ENCODE peak calls at places on chromosomes 3 and 15, in seven cellular contexts. One of them, this sample, is unnamed.

GRCh38 chr3:159732172-159733111 is 256.2 kb upstream of the IL12A start:
- DNase-seq in CD4-positive, alpha-beta T cell: no peak
- DNase-seq in dorsolateral prefrontal cortex: no peak
- DNase-seq in psoas muscle: no peak
- DNase-seq in neuronal stem cell: peak
- DNase-seq in heart right ventricle: no peak
- DNase-seq in colonic mucosa: no peak
- DNase-seq in this sample: no peak

GRCh38 chr15:40340038-40340739 is 550 bp downstream of the CCDC9B start:
- DNase-seq in neuronal stem cell: no peak
- DNase-seq in CD4-positive, alpha-beta T cell: no peak
- DNase-seq in heart right ventricle: peak
- DNase-seq in colonic mucosa: peak
- DNase-seq in dorsolateral prefrontal cortex: no peak
- DNase-seq in psoas muscle: peak
- DNase-seq in this sample: peak

GRCh38 chr15:23686466-23687142 is 501 bp downstream of the NDN start:
- DNase-seq in colonic mucosa: peak
- DNase-seq in heart right ventricle: no peak
- DNase-seq in psoas muscle: no peak
- DNase-seq in neuronal stem cell: no peak
- DNase-seq in CD4-positive, alpha-beta T cell: no peak
- DNase-seq in dorsolateral prefrontal cortex: no peak
- DNase-seq in this sample: no peak

GRCh38 chr15:79680721-79681120 is 216.1 kb downstream of the MTHFS start:
- DNase-seq in CD4-positive, alpha-beta T cell: no peak
- DNase-seq in neuronal stem cell: peak
- DNase-seq in heart right ventricle: no peak
- DNase-seq in colonic mucosa: no peak
- DNase-seq in dorsolateral prefrontal cortex: no peak
- DNase-seq in psoas muscle: no peak
- DNase-seq in this sample: no peak

GRCh38 chr3:128494152-128494650 is 1.2 kb upstream of the GATA2 start:
- DNase-seq in neuronal stem cell: no peak
- DNase-seq in CD4-positive, alpha-beta T cell: no peak
- DNase-seq in heart right ventricle: no peak
- DNase-seq in psoas muscle: no peak
- DNase-seq in colonic mucosa: no peak
- DNase-seq in dorsolateral prefrontal cortex: no peak
- DNase-seq in this sample: no peak

GRCh38 chr3:94512876-94513275 is 450.0 kb downstream of the NSUN3 start:
- DNase-seq in neuronal stem cell: no peak
- DNase-seq in heart right ventricle: no peak
- DNase-seq in CD4-positive, alpha-beta T cell: no peak
- DNase-seq in dorsolateral prefrontal cortex: no peak
- DNase-seq in psoas muscle: no peak
- DNase-seq in colonic mucosa: no peak
- DNase-seq in this sample: no peak

GRCh38 chr3:37052860-37053259 is 59.5 kb downstream of the MLH1 start:
- DNase-seq in CD4-positive, alpha-beta T cell: no peak
- DNase-seq in heart right ventricle: no peak
- DNase-seq in colonic mucosa: no peak
- DNase-seq in psoas muscle: no peak
- DNase-seq in neuronal stem cell: no peak
- DNase-seq in dorsolateral prefrontal cortex: no peak
- DNase-seq in this sample: no peak

GRCh38 chr3:156396851-156397250 is 158.1 kb downstream of the SSR3 start:
- DNase-seq in colonic mucosa: no peak
- DNase-seq in heart right ventricle: no peak
- DNase-seq in neuronal stem cell: no peak
- DNase-seq in psoas muscle: no peak
- DNase-seq in dorsolateral prefrontal cortex: no peak
- DNase-seq in CD4-positive, alpha-beta T cell: no peak
- DNase-seq in this sample: no peak

GRCh38 chr3:117407317-117407716 is 697.7 kb downstream of the TUSC7 start:
- DNase-seq in psoas muscle: no peak
- DNase-seq in colonic mucosa: no peak
- DNase-seq in CD4-positive, alpha-beta T cell: no peak
- DNase-seq in heart right ventricle: no peak
- DNase-seq in neuronal stem cell: no peak
- DNase-seq in dorsolateral prefrontal cortex: no peak
- DNase-seq in this sample: no peak

GRCh38 chr15:87609474-87609873 is 647.1 kb downstream of the NTRK3 start:
- DNase-seq in dorsolateral prefrontal cortex: no peak
- DNase-seq in heart right ventricle: peak
- DNase-seq in neuronal stem cell: no peak
- DNase-seq in CD4-positive, alpha-beta T cell: no peak
- DNase-seq in psoas muscle: no peak
- DNase-seq in colonic mucosa: no peak
- DNase-seq in this sample: no peak

GRCh38 chr15:91950631-91951384 is 97.3 kb downstream of the SLCO3A1 start:
- DNase-seq in dorsolateral prefrontal cortex: no peak
- DNase-seq in psoas muscle: no peak
- DNase-seq in colonic mucosa: no peak
- DNase-seq in heart right ventricle: no peak
- DNase-seq in CD4-positive, alpha-beta T cell: no peak
- DNase-seq in neuronal stem cell: no peak
- DNase-seq in this sample: no peak

GRCh38 chr15:60656491-60657284 is 177.7 kb upstream of the ICE2 start:
- DNase-seq in CD4-positive, alpha-beta T cell: no peak
- DNase-seq in colonic mucosa: no peak
- DNase-seq in neuronal stem cell: no peak
- DNase-seq in heart right ventricle: no peak
- DNase-seq in dorsolateral prefrontal cortex: no peak
- DNase-seq in psoas muscle: no peak
- DNase-seq in this sample: no peak

GRCh38 chr3:102530443-102531195 is 95.8 kb downstream of the ZPLD1 start:
- DNase-seq in neuronal stem cell: no peak
- DNase-seq in heart right ventricle: no peak
- DNase-seq in CD4-positive, alpha-beta T cell: no peak
- DNase-seq in colonic mucosa: no peak
- DNase-seq in dorsolateral prefrontal cortex: no peak
- DNase-seq in psoas muscle: no peak
- DNase-seq in this sample: no peak

GRCh38 chr3:85342915-85343314 is 384.1 kb downstream of the CADM2 start:
- DNase-seq in neuronal stem cell: peak
- DNase-seq in CD4-positive, alpha-beta T cell: no peak
- DNase-seq in dorsolateral prefrontal cortex: no peak
- DNase-seq in colonic mucosa: no peak
- DNase-seq in psoas muscle: no peak
- DNase-seq in heart right ventricle: no peak
- DNase-seq in this sample: peak

GRCh38 chr15:83571820-83572707 is 81.9 kb upstream of the ADAMTSL3 start:
- DNase-seq in dorsolateral prefrontal cortex: no peak
- DNase-seq in neuronal stem cell: peak
- DNase-seq in psoas muscle: no peak
- DNase-seq in colonic mucosa: no peak
- DNase-seq in CD4-positive, alpha-beta T cell: no peak
- DNase-seq in heart right ventricle: no peak
- DNase-seq in this sample: no peak

GRCh38 chr3:13079051-13079450 is 5.8 kb upstream of the IQSEC1 start:
- DNase-seq in colonic mucosa: no peak
- DNase-seq in neuronal stem cell: no peak
- DNase-seq in CD4-positive, alpha-beta T cell: no peak
- DNase-seq in heart right ventricle: no peak
- DNase-seq in psoas muscle: no peak
- DNase-seq in dorsolateral prefrontal cortex: no peak
- DNase-seq in this sample: no peak

GRCh38 chr3:58176185-58176530 is 34.6 kb downstream of the DNASE1L3 start:
- DNase-seq in psoas muscle: no peak
- DNase-seq in neuronal stem cell: no peak
- DNase-seq in CD4-positive, alpha-beta T cell: no peak
- DNase-seq in colonic mucosa: no peak
- DNase-seq in dorsolateral prefrontal cortex: no peak
- DNase-seq in heart right ventricle: no peak
- DNase-seq in this sample: no peak

GRCh38 chr15:32877620-32878019 is 159.8 kb downstream of the GREM1 start:
- DNase-seq in neuronal stem cell: no peak
- DNase-seq in dorsolateral prefrontal cortex: no peak
- DNase-seq in psoas muscle: no peak
- DNase-seq in heart right ventricle: no peak
- DNase-seq in CD4-positive, alpha-beta T cell: no peak
- DNase-seq in colonic mucosa: no peak
- DNase-seq in this sample: no peak
- H3K27ac ChIP-seq in neuronal stem cell: no peak
- H3K27ac ChIP-seq in dorsolateral prefrontal cortex: no peak
- H3K27ac ChIP-seq in psoas muscle: no peak
- H3K27ac ChIP-seq in heart right ventricle: no peak
- H3K27ac ChIP-seq in CD4-positive, alpha-beta T cell: no peak
- H3K27ac ChIP-seq in colonic mucosa: no peak
- H3K27ac ChIP-seq in this sample: no peak

GRCh38 chr3:149019581-149019980 is 28.2 kb downstream of the GYG1 start:
- DNase-seq in neuronal stem cell: no peak
- DNase-seq in psoas muscle: no peak
- DNase-seq in CD4-positive, alpha-beta T cell: no peak
- DNase-seq in heart right ventricle: no peak
- DNase-seq in colonic mucosa: no peak
- DNase-seq in dorsolateral prefrontal cortex: no peak
- DNase-seq in this sample: no peak

GRCh38 chr3:149015383-149015782 is 24.0 kb downstream of the GYG1 start:
- DNase-seq in heart right ventricle: no peak
- DNase-seq in dorsolateral prefrontal cortex: no peak
- DNase-seq in CD4-positive, alpha-beta T cell: no peak
- DNase-seq in neuronal stem cell: no peak
- DNase-seq in psoas muscle: no peak
- DNase-seq in colonic mucosa: no peak
- DNase-seq in this sample: no peak

GRCh38 chr3:149016242-149016641 is 24.9 kb downstream of the GYG1 start:
- DNase-seq in psoas muscle: no peak
- DNase-seq in CD4-positive, alpha-beta T cell: no peak
- DNase-seq in dorsolateral prefrontal cortex: no peak
- DNase-seq in colonic mucosa: no peak
- DNase-seq in neuronal stem cell: no peak
- DNase-seq in heart right ventricle: no peak
- DNase-seq in this sample: no peak

GRCh38 chr3:149018247-149018646 is 26.9 kb downstream of the GYG1 start:
- DNase-seq in colonic mucosa: no peak
- DNase-seq in heart right ventricle: no peak
- DNase-seq in psoas muscle: no peak
- DNase-seq in neuronal stem cell: no peak
- DNase-seq in CD4-positive, alpha-beta T cell: no peak
- DNase-seq in dorsolateral prefrontal cortex: no peak
- DNase-seq in this sample: no peak

DNA sequence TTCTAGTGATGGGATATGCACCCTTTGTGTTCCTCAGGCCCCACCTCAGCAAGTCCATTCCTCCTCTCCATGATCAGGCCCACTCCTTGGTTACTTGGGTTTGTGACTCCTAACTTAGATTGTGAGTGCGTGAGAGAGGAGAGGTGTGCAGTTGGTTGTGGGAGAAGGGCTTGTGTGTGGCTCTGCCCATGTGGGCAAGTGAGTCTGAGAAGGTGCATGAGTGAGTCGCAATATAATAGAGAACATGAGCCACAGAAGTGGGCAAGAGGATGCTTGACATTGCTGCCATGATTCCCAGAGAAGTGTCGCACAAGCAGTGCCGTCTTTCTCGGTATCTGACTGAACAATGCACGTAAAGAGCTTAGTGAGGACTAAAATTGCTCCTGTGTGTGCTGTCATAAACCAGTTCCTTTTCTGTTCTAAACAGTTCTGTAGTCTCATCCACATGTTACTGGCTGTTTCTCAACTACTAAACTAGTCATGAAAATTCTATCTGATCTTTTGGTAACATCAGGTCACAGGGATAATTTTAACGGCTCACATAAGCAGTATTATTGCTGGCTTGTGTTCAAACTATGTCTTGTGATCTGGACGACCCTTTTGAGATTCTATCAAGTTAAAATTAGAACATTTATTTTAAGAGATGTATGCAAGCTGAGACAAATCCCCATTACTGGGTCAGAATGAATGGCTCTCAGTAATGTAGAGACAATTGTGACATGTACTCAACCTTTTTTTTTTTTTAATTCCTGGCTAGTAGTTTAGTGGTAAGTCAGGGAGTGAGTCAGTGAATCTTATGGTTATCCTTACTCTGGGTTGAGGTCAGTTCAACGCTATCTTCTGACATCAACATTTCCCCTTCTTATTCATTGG is 25.6 kb downstream of the GYG1 start:
- DNase-seq in dorsolateral prefrontal cortex: no peak
- DNase-seq in CD4-positive, alpha-beta T cell: no peak
- DNase-seq in psoas muscle: no peak
- DNase-seq in colonic mucosa: no peak
- DNase-seq in neuronal stem cell: no peak
- DNase-seq in heart right ventricle: no peak
- DNase-seq in this sample: no peak
- H3K27ac ChIP-seq in dorsolateral prefrontal cortex: peak
- H3K27ac ChIP-seq in CD4-positive, alpha-beta T cell: no peak
- H3K27ac ChIP-seq in psoas muscle: peak
- H3K27ac ChIP-seq in colonic mucosa: no peak
- H3K27ac ChIP-seq in neuronal stem cell: no peak
- H3K27ac ChIP-seq in heart right ventricle: no peak
- H3K27ac ChIP-seq in this sample: no peak

GRCh38 chr3:155158361-155159037 is 78.4 kb downstream of the MME start:
- DNase-seq in CD4-positive, alpha-beta T cell: no peak
- DNase-seq in psoas muscle: no peak
- DNase-seq in neuronal stem cell: no peak
- DNase-seq in colonic mucosa: no peak
- DNase-seq in dorsolateral prefrontal cortex: no peak
- DNase-seq in heart right ventricle: no peak
- DNase-seq in this sample: no peak

GRCh38 chr3:155161630-155162292 is 81.6 kb downstream of the MME start:
- DNase-seq in neuronal stem cell: no peak
- DNase-seq in psoas muscle: no peak
- DNase-seq in heart right ventricle: no peak
- DNase-seq in colonic mucosa: no peak
- DNase-seq in dorsolateral prefrontal cortex: no peak
- DNase-seq in CD4-positive, alpha-beta T cell: no peak
- DNase-seq in this sample: no peak
- H3K27ac ChIP-seq in neuronal stem cell: no peak
- H3K27ac ChIP-seq in psoas muscle: no peak
- H3K27ac ChIP-seq in heart right ventricle: no peak
- H3K27ac ChIP-seq in colonic mucosa: no peak
- H3K27ac ChIP-seq in dorsolateral prefrontal cortex: no peak
- H3K27ac ChIP-seq in CD4-positive, alpha-beta T cell: no peak
- H3K27ac ChIP-seq in this sample: no peak

GRCh38 chr15:73367624-73368300 is 996 bp downstream of the HCN4 start:
- DNase-seq in neuronal stem cell: no peak
- DNase-seq in CD4-positive, alpha-beta T cell: no peak
- DNase-seq in psoas muscle: no peak
- DNase-seq in dorsolateral prefrontal cortex: no peak
- DNase-seq in colonic mucosa: no peak
- DNase-seq in heart right ventricle: no peak
- DNase-seq in this sample: no peak

GRCh38 chr15:73366766-73367623 is 1.8 kb downstream of the HCN4 start:
- DNase-seq in dorsolateral prefrontal cortex: no peak
- DNase-seq in neuronal stem cell: no peak
- DNase-seq in heart right ventricle: peak
- DNase-seq in psoas muscle: no peak
- DNase-seq in colonic mucosa: no peak
- DNase-seq in CD4-positive, alpha-beta T cell: no peak
- DNase-seq in this sample: no peak

GRCh38 chr15:73368301-73369072 is at the start of gene HCN4:
- DNase-seq in colonic mucosa: no peak
- DNase-seq in neuronal stem cell: peak
- DNase-seq in CD4-positive, alpha-beta T cell: no peak
- DNase-seq in heart right ventricle: no peak
- DNase-seq in dorsolateral prefrontal cortex: no peak
- DNase-seq in psoas muscle: no peak
- DNase-seq in this sample: no peak

GRCh38 chr15:73370151-73370550 is 1.4 kb upstream of the HCN4 start:
- DNase-seq in colonic mucosa: no peak
- DNase-seq in CD4-positive, alpha-beta T cell: no peak
- DNase-seq in dorsolateral prefrontal cortex: no peak
- DNase-seq in neuronal stem cell: no peak
- DNase-seq in psoas muscle: no peak
- DNase-seq in heart right ventricle: no peak
- DNase-seq in this sample: no peak

GRCh38 chr15:73369073-73369694 is 426 bp upstream of the HCN4 start:
- DNase-seq in dorsolateral prefrontal cortex: no peak
- DNase-seq in heart right ventricle: no peak
- DNase-seq in CD4-positive, alpha-beta T cell: no peak
- DNase-seq in colonic mucosa: no peak
- DNase-seq in neuronal stem cell: no peak
- DNase-seq in psoas muscle: no peak
- DNase-seq in this sample: no peak
- H3K27ac ChIP-seq in dorsolateral prefrontal cortex: no peak
- H3K27ac ChIP-seq in heart right ventricle: no peak
- H3K27ac ChIP-seq in CD4-positive, alpha-beta T cell: no peak
- H3K27ac ChIP-seq in colonic mucosa: no peak
- H3K27ac ChIP-seq in neuronal stem cell: no peak
- H3K27ac ChIP-seq in psoas muscle: no peak
- H3K27ac ChIP-seq in this sample: no peak